ENCODE peak calls at places on chromosomes 12 and 14, in seven cellular contexts. One of them, this sample, is unnamed.

GRCh38 chr12:23552417-23552816 is 397.1 kb downstream of the SOX5 start:
- DNase-seq in naive B cell: no peak
- DNase-seq in activated T-helper 1 cell treated with anti-CD3 and anti-CD28 coated beads, Interleukin-12 subunit alpha, Interleukin-12 subunit beta, Interleukin-2, Interleukin-4 antibody, amounts not matched to agents 30 ng/mL and 10 ng/mL and 1 ng/mL, durations not matched to agents 14 hours and 24 hours and 36 hours: no peak
- DNase-seq in NCI-H1105: no peak
- DNase-seq in Right ventricle myocardium superior: no peak
- DNase-seq in neural crest cell: no peak
- DNase-seq in epithelial cell of proximal tubule: no peak
- DNase-seq in this sample: no peak

GRCh38 chr12:52127683-52128450 is 48.4 kb downstream of the SMIM41 start:
- DNase-seq in naive B cell: no peak
- DNase-seq in activated T-helper 1 cell treated with anti-CD3 and anti-CD28 coated beads, Interleukin-12 subunit alpha, Interleukin-12 subunit beta, Interleukin-2, Interleukin-4 antibody, amounts not matched to agents 30 ng/mL and 10 ng/mL and 1 ng/mL, durations not matched to agents 14 hours and 24 hours and 36 hours: no peak
- DNase-seq in NCI-H1105: no peak
- DNase-seq in Right ventricle myocardium superior: no peak
- DNase-seq in neural crest cell: no peak
- DNase-seq in epithelial cell of proximal tubule: no peak
- DNase-seq in this sample: no peak

GRCh38 chr14:28762290-28762948 is 4.2 kb upstream of the FOXG1 start:
- DNase-seq in naive B cell: no peak
- DNase-seq in activated T-helper 1 cell treated with anti-CD3 and anti-CD28 coated beads, Interleukin-12 subunit alpha, Interleukin-12 subunit beta, Interleukin-2, Interleukin-4 antibody, amounts not matched to agents 30 ng/mL and 10 ng/mL and 1 ng/mL, durations not matched to agents 14 hours and 24 hours and 36 hours: no peak
- DNase-seq in NCI-H1105: no peak
- DNase-seq in Right ventricle myocardium superior: no peak
- DNase-seq in neural crest cell: no peak
- DNase-seq in epithelial cell of proximal tubule: no peak
- DNase-seq in this sample: no peak

GRCh38 chr12:112151766-112152541 is 26.6 kb downstream of the TRAFD1 start:
- DNase-seq in naive B cell: no peak
- DNase-seq in activated T-helper 1 cell treated with anti-CD3 and anti-CD28 coated beads, Interleukin-12 subunit alpha, Interleukin-12 subunit beta, Interleukin-2, Interleukin-4 antibody, amounts not matched to agents 30 ng/mL and 10 ng/mL and 1 ng/mL, durations not matched to agents 14 hours and 24 hours and 36 hours: no peak
- DNase-seq in NCI-H1105: no peak
- DNase-seq in Right ventricle myocardium superior: peak; percentile 20
- DNase-seq in neural crest cell: no peak
- DNase-seq in epithelial cell of proximal tubule: no peak
- DNase-seq in this sample: no peak

GRCh38 chr12:130874696-130875095 is 2.8 kb downstream of the RAN start:
- DNase-seq in naive B cell: no peak
- DNase-seq in activated T-helper 1 cell treated with anti-CD3 and anti-CD28 coated beads, Interleukin-12 subunit alpha, Interleukin-12 subunit beta, Interleukin-2, Interleukin-4 antibody, amounts not matched to agents 30 ng/mL and 10 ng/mL and 1 ng/mL, durations not matched to agents 14 hours and 24 hours and 36 hours: no peak
- DNase-seq in NCI-H1105: no peak
- DNase-seq in Right ventricle myocardium superior: no peak
- DNase-seq in neural crest cell: no peak
- DNase-seq in epithelial cell of proximal tubule: no peak
- DNase-seq in this sample: no peak

GRCh38 chr12:12946686-12947355 is 5.1 kb downstream of the GPRC5D start:
- DNase-seq in naive B cell: no peak
- DNase-seq in activated T-helper 1 cell treated with anti-CD3 and anti-CD28 coated beads, Interleukin-12 subunit alpha, Interleukin-12 subunit beta, Interleukin-2, Interleukin-4 antibody, amounts not matched to agents 30 ng/mL and 10 ng/mL and 1 ng/mL, durations not matched to agents 14 hours and 24 hours and 36 hours: no peak
- DNase-seq in NCI-H1105: no peak
- DNase-seq in Right ventricle myocardium superior: no peak
- DNase-seq in neural crest cell: no peak
- DNase-seq in epithelial cell of proximal tubule: no peak
- DNase-seq in this sample: no peak

GRCh38 chr14:92105073-92105844 is 1.1 kb downstream of the ATXN3 start:
- DNase-seq in naive B cell: no peak
- DNase-seq in activated T-helper 1 cell treated with anti-CD3 and anti-CD28 coated beads, Interleukin-12 subunit alpha, Interleukin-12 subunit beta, Interleukin-2, Interleukin-4 antibody, amounts not matched to agents 30 ng/mL and 10 ng/mL and 1 ng/mL, durations not matched to agents 14 hours and 24 hours and 36 hours: no peak
- DNase-seq in NCI-H1105: no peak
- DNase-seq in Right ventricle myocardium superior: no peak
- DNase-seq in neural crest cell: no peak
- DNase-seq in epithelial cell of proximal tubule: no peak
- DNase-seq in this sample: no peak

GRCh38 chr12:93273834-93274705 is 103.7 kb upstream of the NUDT4 start:
- DNase-seq in naive B cell: no peak
- DNase-seq in activated T-helper 1 cell treated with anti-CD3 and anti-CD28 coated beads, Interleukin-12 subunit alpha, Interleukin-12 subunit beta, Interleukin-2, Interleukin-4 antibody, amounts not matched to agents 30 ng/mL and 10 ng/mL and 1 ng/mL, durations not matched to agents 14 hours and 24 hours and 36 hours: no peak
- DNase-seq in NCI-H1105: no peak
- DNase-seq in Right ventricle myocardium superior: no peak
- DNase-seq in neural crest cell: no peak
- DNase-seq in epithelial cell of proximal tubule: no peak
- DNase-seq in this sample: no peak

GRCh38 chr14:33958616-33959226 is 7.8 kb upstream of the EGLN3 start:
- DNase-seq in naive B cell: no peak
- DNase-seq in activated T-helper 1 cell treated with anti-CD3 and anti-CD28 coated beads, Interleukin-12 subunit alpha, Interleukin-12 subunit beta, Interleukin-2, Interleukin-4 antibody, amounts not matched to agents 30 ng/mL and 10 ng/mL and 1 ng/mL, durations not matched to agents 14 hours and 24 hours and 36 hours: no peak
- DNase-seq in NCI-H1105: no peak
- DNase-seq in Right ventricle myocardium superior: no peak
- DNase-seq in neural crest cell: no peak
- DNase-seq in epithelial cell of proximal tubule: no peak
- DNase-seq in this sample: no peak

GRCh38 chr12:19829100-19829853 is 390.0 kb downstream of the AEBP2 start:
- DNase-seq in naive B cell: no peak
- DNase-seq in activated T-helper 1 cell treated with anti-CD3 and anti-CD28 coated beads, Interleukin-12 subunit alpha, Interleukin-12 subunit beta, Interleukin-2, Interleukin-4 antibody, amounts not matched to agents 30 ng/mL and 10 ng/mL and 1 ng/mL, durations not matched to agents 14 hours and 24 hours and 36 hours: no peak
- DNase-seq in NCI-H1105: no peak
- DNase-seq in Right ventricle myocardium superior: no peak
- DNase-seq in neural crest cell: no peak
- DNase-seq in epithelial cell of proximal tubule: no peak
- DNase-seq in this sample: no peak

GRCh38 chr12:53061404-53062010 is 11.6 kb downstream of the TNS2 start:
- DNase-seq in naive B cell: no peak
- DNase-seq in activated T-helper 1 cell treated with anti-CD3 and anti-CD28 coated beads, Interleukin-12 subunit alpha, Interleukin-12 subunit beta, Interleukin-2, Interleukin-4 antibody, amounts not matched to agents 30 ng/mL and 10 ng/mL and 1 ng/mL, durations not matched to agents 14 hours and 24 hours and 36 hours: no peak
- DNase-seq in NCI-H1105: peak; percentile 77
- DNase-seq in Right ventricle myocardium superior: peak; percentile 58
- DNase-seq in neural crest cell: no peak
- DNase-seq in epithelial cell of proximal tubule: no peak
- DNase-seq in this sample: peak; percentile 89

GRCh38 chr12:59780605-59781135 is 184.8 kb downstream of the SLC16A7 start:
- DNase-seq in naive B cell: no peak
- DNase-seq in activated T-helper 1 cell treated with anti-CD3 and anti-CD28 coated beads, Interleukin-12 subunit alpha, Interleukin-12 subunit beta, Interleukin-2, Interleukin-4 antibody, amounts not matched to agents 30 ng/mL and 10 ng/mL and 1 ng/mL, durations not matched to agents 14 hours and 24 hours and 36 hours: no peak
- DNase-seq in NCI-H1105: no peak
- DNase-seq in Right ventricle myocardium superior: no peak
- DNase-seq in neural crest cell: no peak
- DNase-seq in epithelial cell of proximal tubule: peak; percentile 31
- DNase-seq in this sample: peak; percentile 20

GRCh38 chr12:117526756-117527479 is 165.5 kb upstream of the NOS1 start:
- DNase-seq in naive B cell: no peak
- DNase-seq in activated T-helper 1 cell treated with anti-CD3 and anti-CD28 coated beads, Interleukin-12 subunit alpha, Interleukin-12 subunit beta, Interleukin-2, Interleukin-4 antibody, amounts not matched to agents 30 ng/mL and 10 ng/mL and 1 ng/mL, durations not matched to agents 14 hours and 24 hours and 36 hours: no peak
- DNase-seq in NCI-H1105: no peak
- DNase-seq in Right ventricle myocardium superior: no peak
- DNase-seq in neural crest cell: no peak
- DNase-seq in epithelial cell of proximal tubule: no peak
- DNase-seq in this sample: no peak

GRCh38 chr12:32005496-32006125 is 46.4 kb downstream of the RESF1 start:
- DNase-seq in naive B cell: no peak
- DNase-seq in activated T-helper 1 cell treated with anti-CD3 and anti-CD28 coated beads, Interleukin-12 subunit alpha, Interleukin-12 subunit beta, Interleukin-2, Interleukin-4 antibody, amounts not matched to agents 30 ng/mL and 10 ng/mL and 1 ng/mL, durations not matched to agents 14 hours and 24 hours and 36 hours: no peak
- DNase-seq in NCI-H1105: no peak
- DNase-seq in Right ventricle myocardium superior: no peak
- DNase-seq in neural crest cell: no peak
- DNase-seq in epithelial cell of proximal tubule: no peak
- DNase-seq in this sample: no peak

GRCh38 chr12:3491938-3492867 is 1.2 kb downstream of the PRMT8 start:
- DNase-seq in naive B cell: peak; percentile 5
- DNase-seq in activated T-helper 1 cell treated with anti-CD3 and anti-CD28 coated beads, Interleukin-12 subunit alpha, Interleukin-12 subunit beta, Interleukin-2, Interleukin-4 antibody, amounts not matched to agents 30 ng/mL and 10 ng/mL and 1 ng/mL, durations not matched to agents 14 hours and 24 hours and 36 hours: peak; percentile 21
- DNase-seq in NCI-H1105: no peak
- DNase-seq in Right ventricle myocardium superior: peak; percentile 66
- DNase-seq in neural crest cell: peak; percentile 75
- DNase-seq in epithelial cell of proximal tubule: no peak
- DNase-seq in this sample: peak; percentile 55

GRCh38 chr14:99467338-99468075 is 13.2 kb downstream of the SETD3 start:
- DNase-seq in naive B cell: no peak
- DNase-seq in activated T-helper 1 cell treated with anti-CD3 and anti-CD28 coated beads, Interleukin-12 subunit alpha, Interleukin-12 subunit beta, Interleukin-2, Interleukin-4 antibody, amounts not matched to agents 30 ng/mL and 10 ng/mL and 1 ng/mL, durations not matched to agents 14 hours and 24 hours and 36 hours: no peak
- DNase-seq in NCI-H1105: no peak
- DNase-seq in Right ventricle myocardium superior: no peak
- DNase-seq in neural crest cell: no peak
- DNase-seq in epithelial cell of proximal tubule: no peak
- DNase-seq in this sample: no peak

GRCh38 chr12:47124451-47124850 is 44.7 kb upstream of the AMIGO2 start:
- DNase-seq in naive B cell: no peak
- DNase-seq in activated T-helper 1 cell treated with anti-CD3 and anti-CD28 coated beads, Interleukin-12 subunit alpha, Interleukin-12 subunit beta, Interleukin-2, Interleukin-4 antibody, amounts not matched to agents 30 ng/mL and 10 ng/mL and 1 ng/mL, durations not matched to agents 14 hours and 24 hours and 36 hours: no peak
- DNase-seq in NCI-H1105: no peak
- DNase-seq in Right ventricle myocardium superior: no peak
- DNase-seq in neural crest cell: no peak
- DNase-seq in epithelial cell of proximal tubule: no peak
- DNase-seq in this sample: no peak

GRCh38 chr12:23954332-23954731 is 4.9 kb upstream of the SOX5 start:
- DNase-seq in naive B cell: no peak
- DNase-seq in activated T-helper 1 cell treated with anti-CD3 and anti-CD28 coated beads, Interleukin-12 subunit alpha, Interleukin-12 subunit beta, Interleukin-2, Interleukin-4 antibody, amounts not matched to agents 30 ng/mL and 10 ng/mL and 1 ng/mL, durations not matched to agents 14 hours and 24 hours and 36 hours: no peak
- DNase-seq in NCI-H1105: no peak
- DNase-seq in Right ventricle myocardium superior: no peak
- DNase-seq in neural crest cell: no peak
- DNase-seq in epithelial cell of proximal tubule: no peak
- DNase-seq in this sample: no peak

GRCh38 chr14:36518031-36518585 is 1.9 kb downstream of the NKX2-1 start:
- DNase-seq in naive B cell: no peak
- DNase-seq in activated T-helper 1 cell treated with anti-CD3 and anti-CD28 coated beads, Interleukin-12 subunit alpha, Interleukin-12 subunit beta, Interleukin-2, Interleukin-4 antibody, amounts not matched to agents 30 ng/mL and 10 ng/mL and 1 ng/mL, durations not matched to agents 14 hours and 24 hours and 36 hours: no peak
- DNase-seq in NCI-H1105: no peak
- DNase-seq in Right ventricle myocardium superior: no peak
- DNase-seq in neural crest cell: no peak
- DNase-seq in epithelial cell of proximal tubule: no peak
- DNase-seq in this sample: no peak

GRCh38 chr12:175250-175649 is 38.7 kb downstream of the SLC6A12 start:
- DNase-seq in naive B cell: no peak
- DNase-seq in activated T-helper 1 cell treated with anti-CD3 and anti-CD28 coated beads, Interleukin-12 subunit alpha, Interleukin-12 subunit beta, Interleukin-2, Interleukin-4 antibody, amounts not matched to agents 30 ng/mL and 10 ng/mL and 1 ng/mL, durations not matched to agents 14 hours and 24 hours and 36 hours: no peak
- DNase-seq in NCI-H1105: no peak
- DNase-seq in Right ventricle myocardium superior: peak; percentile 74
- DNase-seq in neural crest cell: no peak
- DNase-seq in epithelial cell of proximal tubule: no peak
- DNase-seq in this sample: peak; percentile 36

GRCh38 chr12:54394281-54394719 is 9.8 kb upstream of the ZNF385A start:
- DNase-seq in naive B cell: peak; percentile 39
- DNase-seq in activated T-helper 1 cell treated with anti-CD3 and anti-CD28 coated beads, Interleukin-12 subunit alpha, Interleukin-12 subunit beta, Interleukin-2, Interleukin-4 antibody, amounts not matched to agents 30 ng/mL and 10 ng/mL and 1 ng/mL, durations not matched to agents 14 hours and 24 hours and 36 hours: no peak
- DNase-seq in NCI-H1105: peak; percentile 33
- DNase-seq in Right ventricle myocardium superior: no peak
- DNase-seq in neural crest cell: peak; percentile 60
- DNase-seq in epithelial cell of proximal tubule: no peak
- DNase-seq in this sample: peak; percentile 59

GRCh38 chr12:49693931-49694439 is 13.2 kb downstream of the FMNL3 start:
- DNase-seq in naive B cell: no peak
- DNase-seq in activated T-helper 1 cell treated with anti-CD3 and anti-CD28 coated beads, Interleukin-12 subunit alpha, Interleukin-12 subunit beta, Interleukin-2, Interleukin-4 antibody, amounts not matched to agents 30 ng/mL and 10 ng/mL and 1 ng/mL, durations not matched to agents 14 hours and 24 hours and 36 hours: no peak
- DNase-seq in NCI-H1105: no peak
- DNase-seq in Right ventricle myocardium superior: no peak
- DNase-seq in neural crest cell: no peak
- DNase-seq in epithelial cell of proximal tubule: no peak
- DNase-seq in this sample: no peak

GRCh38 chr14:51401272-51401671 is 161.2 kb downstream of the TMX1 start:
- DNase-seq in naive B cell: no peak
- DNase-seq in activated T-helper 1 cell treated with anti-CD3 and anti-CD28 coated beads, Interleukin-12 subunit alpha, Interleukin-12 subunit beta, Interleukin-2, Interleukin-4 antibody, amounts not matched to agents 30 ng/mL and 10 ng/mL and 1 ng/mL, durations not matched to agents 14 hours and 24 hours and 36 hours: no peak
- DNase-seq in NCI-H1105: no peak
- DNase-seq in Right ventricle myocardium superior: no peak
- DNase-seq in neural crest cell: no peak
- DNase-seq in epithelial cell of proximal tubule: no peak
- DNase-seq in this sample: no peak

GRCh38 chr14:58805057-58805456 is 167.3 kb downstream of the DACT1 start:
- DNase-seq in naive B cell: no peak
- DNase-seq in activated T-helper 1 cell treated with anti-CD3 and anti-CD28 coated beads, Interleukin-12 subunit alpha, Interleukin-12 subunit beta, Interleukin-2, Interleukin-4 antibody, amounts not matched to agents 30 ng/mL and 10 ng/mL and 1 ng/mL, durations not matched to agents 14 hours and 24 hours and 36 hours: no peak
- DNase-seq in NCI-H1105: peak; percentile 20
- DNase-seq in Right ventricle myocardium superior: no peak
- DNase-seq in neural crest cell: no peak
- DNase-seq in epithelial cell of proximal tubule: no peak
- DNase-seq in this sample: no peak

GRCh38 chr14:60882219-60882618 is 98.7 kb downstream of the TRMT5 start:
- DNase-seq in naive B cell: no peak
- DNase-seq in activated T-helper 1 cell treated with anti-CD3 and anti-CD28 coated beads, Interleukin-12 subunit alpha, Interleukin-12 subunit beta, Interleukin-2, Interleukin-4 antibody, amounts not matched to agents 30 ng/mL and 10 ng/mL and 1 ng/mL, durations not matched to agents 14 hours and 24 hours and 36 hours: no peak
- DNase-seq in NCI-H1105: no peak
- DNase-seq in Right ventricle myocardium superior: no peak
- DNase-seq in neural crest cell: no peak
- DNase-seq in epithelial cell of proximal tubule: no peak
- DNase-seq in this sample: no peak

GRCh38 chr14:91315844-91316267 is 71.4 kb upstream of the GPR68 start:
- DNase-seq in naive B cell: peak; percentile 93
- DNase-seq in activated T-helper 1 cell treated with anti-CD3 and anti-CD28 coated beads, Interleukin-12 subunit alpha, Interleukin-12 subunit beta, Interleukin-2, Interleukin-4 antibody, amounts not matched to agents 30 ng/mL and 10 ng/mL and 1 ng/mL, durations not matched to agents 14 hours and 24 hours and 36 hours: peak; percentile 85
- DNase-seq in NCI-H1105: no peak
- DNase-seq in Right ventricle myocardium superior: no peak
- DNase-seq in neural crest cell: no peak
- DNase-seq in epithelial cell of proximal tubule: no peak
- DNase-seq in this sample: no peak

GRCh38 chr12:3604750-3605638 is 114.0 kb downstream of the PRMT8 start:
- DNase-seq in naive B cell: no peak
- DNase-seq in activated T-helper 1 cell treated with anti-CD3 and anti-CD28 coated beads, Interleukin-12 subunit alpha, Interleukin-12 subunit beta, Interleukin-2, Interleukin-4 antibody, amounts not matched to agents 30 ng/mL and 10 ng/mL and 1 ng/mL, durations not matched to agents 14 hours and 24 hours and 36 hours: no peak
- DNase-seq in NCI-H1105: peak; percentile 88
- DNase-seq in Right ventricle myocardium superior: peak; percentile 85
- DNase-seq in neural crest cell: no peak
- DNase-seq in epithelial cell of proximal tubule: peak; percentile 0
- DNase-seq in this sample: peak; percentile 80